ENCODE peak calls at places on chromosomes 12 and 14, in four cellular contexts. L is AG20443; X is T-helper 9 cell; U is stimulated activated CD4-positive, alpha-beta T cell treated with anti-CD3 and anti-CD28 coated beads, Interleukin-15, amount 100 ng/mL, for 48 hours. G is an unnamed sample.

GRCh38 chr12:91892081-91892855 is 253.4 kb downstream of the BTG1 start:
- DNase-seq in L (no peak), X (no peak), U (no peak), G (no peak)

GRCh38 chr14:35285168-35285990 is 6.8 kb upstream of the PSMA6 start:
- DNase-seq in L (no peak), X (no peak), U (no peak), G (no peak)

GRCh38 chr12:88579572-88579940 is 715 bp downstream of the KITLG start:
- DNase-seq in L (peak; percentile 68), X (no peak), U (no peak), G (peak; percentile 74)

GRCh38 chr14:64114166-64114565 is 180.0 kb downstream of the ESR2 start:
- DNase-seq in L (no peak), X (no peak), U (no peak), G (peak; percentile 7)

GRCh38 chr12:46371718-46372130 is 849 bp downstream of the SLC38A2 start:
- DNase-seq in L (peak; percentile 59), X (peak; percentile 47), U (peak; percentile 37), G (peak; percentile 98)

GRCh38 chr14:77027538-77028383 is 747 bp downstream of the IRF2BPL start:
- DNase-seq in L (peak; percentile 83), X (peak; percentile 53), U (no peak), G (peak; percentile 80)

GRCh38 chr14:88255798-88256197 is 67.3 kb downstream of the KCNK10 start:
- DNase-seq in L (no peak), X (no peak), U (no peak), G (no peak)

GRCh38 chr14:88323520-88324199 is 591 bp upstream of the KCNK10 start:
- DNase-seq in L (peak; percentile 52), X (no peak), U (no peak), G (peak; percentile 64)

GRCh38 chr12:88393017-88393767 is 187.1 kb downstream of the KITLG start:
- DNase-seq in L (no peak), X (no peak), U (no peak), G (peak; percentile 71)

GRCh38 chr14:58098507-58098906 is 53.5 kb downstream of the ARMH4 start:
- DNase-seq in L (no peak), X (no peak), U (no peak), G (peak; percentile 93)

GRCh38 chr12:116138380-116138779 is 139.1 kb downstream of the MED13L start:
- DNase-seq in L (no peak), X (no peak), U (no peak), G (no peak)

GRCh38 chr14:96160913-96161310 is 43.7 kb upstream of the BDKRB2 start:
- DNase-seq in L (no peak), X (no peak), U (no peak), G (no peak)

GRCh38 chr14:35818346-35819115 is 7.6 kb upstream of the BRMS1L start:
- DNase-seq in L (peak; percentile 53), X (no peak), U (no peak), G (peak; percentile 63)

GRCh38 chr12:64673490-64674169 is 63.3 kb downstream of the RASSF3 start:
- DNase-seq in L (no peak), X (no peak), U (no peak), G (no peak)

GRCh38 chr14:31252865-31253264 is 45.3 kb upstream of the HECTD1 start:
- DNase-seq in L (no peak), X (no peak), U (no peak), G (no peak)

GRCh38 chr12:124747426-124748161 is 116.1 kb downstream of the SCARB1 start:
- DNase-seq in L (peak; percentile 80), X (no peak), U (no peak), G (peak; percentile 75)

GRCh38 chr12:52975820-52976573 is 27.1 kb downstream of the KRT18 start:
- DNase-seq in L (no peak), X (no peak), U (no peak), G (peak; percentile 80)

GRCh38 chr12:24246921-24247320 is 297.5 kb upstream of the SOX5 start:
- DNase-seq in L (no peak), X (no peak), U (no peak), G (no peak)

GRCh38 chr12:79327465-79327864 is 363.3 kb downstream of the PAWR start:
- DNase-seq in L (no peak), X (no peak), U (no peak), G (peak; percentile 17)

GRCh38 chr14:73173092-73173735 is 36.9 kb downstream of the PSEN1 start:
- DNase-seq in L (peak; percentile 34), X (no peak), U (no peak), G (peak; percentile 54)

GRCh38 chr12:19885987-19886804 is 446.9 kb downstream of the AEBP2 start:
- DNase-seq in L (no peak), X (no peak), U (no peak), G (no peak)

GRCh38 chr12:64682572-64683277 is 72.4 kb downstream of the RASSF3 start:
- DNase-seq in L (peak; percentile 65), X (no peak), U (no peak), G (no peak)

GRCh38 chr14:72945628-72946027 is 19.4 kb downstream of the DCAF4 start:
- DNase-seq in L (no peak), X (no peak), U (no peak), G (no peak)

GRCh38 chr12:120669055-120669828 is 17.7 kb upstream of the MLEC start:
- DNase-seq in L (peak; percentile 80), X (no peak), U (no peak), G (peak; percentile 25)

GRCh38 chr12:50523772-50524171 is 19.0 kb downstream of the DIP2B start:
- DNase-seq in L (no peak), X (no peak), U (no peak), G (no peak)

GRCh38 chr14:54440454-54440853 is 720 bp downstream of the CNIH1 start:
- DNase-seq in L (no peak), X (no peak), U (no peak), G (no peak)

GRCh38 chr12:85825751-85826150 is 10.5 kb downstream of the RASSF9 start:
- DNase-seq in L (no peak), X (no peak), U (no peak), G (peak; percentile 43)

GRCh38 chr14:81269100-81269978 is 48.6 kb upstream of the GTF2A1 start:
- DNase-seq in L (peak; percentile 80), X (no peak), U (no peak), G (peak; percentile 73)

GRCh38 chr12:5379737-5380496 is 52.0 kb upstream of the NTF3 start:
- DNase-seq in L (no peak), X (no peak), U (no peak), G (peak; percentile 93)

GRCh38 chr14:81371802-81372201 is 28.3 kb downstream of the STON2 start:
- DNase-seq in L (no peak), X (no peak), U (no peak), G (no peak)

GRCh38 chr12:11607313-11608081 is 42.0 kb upstream of the ETV6 start:
- DNase-seq in L (peak; percentile 47), X (no peak), U (no peak), G (no peak)

GRCh38 chr14:89473979-89474378 is 56.9 kb upstream of the FOXN3 start:
- DNase-seq in L (no peak), X (no peak), U (no peak), G (no peak)